ENCODE peak calls at places on chromosomes 2 and 18, in eight cellular contexts. C is PC-3; D is right cardiac atrium; T is stimulated activated CD8-positive, alpha-beta memory T cell treated with anti-CD3 and anti-CD28 coated beads, Interleukin-4, amount 100 ng/mL, for 48 hours; O is SJCRH30; U is right lobe of liver; N is SK-N-SH; X is MCF 10A. E is an unnamed sample.

GRCh38 chr2:192655916-192656315 is 461.2 kb upstream of the TMEFF2 start:
- DNase-seq in N (no peak), O (no peak), T (no peak), X (no peak), C (no peak), D (no peak), U (no peak), E (no peak)

GRCh38 chr2:40287815-40288214 is 164.1 kb downstream of the SLC8A1 start:
- DNase-seq in X (no peak), D (no peak), T (no peak), U (no peak), O (no peak), N (no peak), C (no peak), E (no peak)

GRCh38 chr2:127049927-127050802 is 56.8 kb downstream of the BIN1 start:
- DNase-seq in O (peak; percentile 75), U (peak; percentile 67), X (peak; percentile 53), T (peak; percentile 85), N (peak; percentile 96), D (peak; percentile 64), C (peak; percentile 54), E (peak; percentile 42)

GRCh38 chr2:14720319-14720718 is 87.8 kb downstream of the LRATD1 start:
- DNase-seq in U (no peak), D (no peak), T (no peak), O (peak; percentile 5), X (peak; percentile 51), N (no peak), C (peak; percentile 60), E (no peak)

GRCh38 chr2:203913947-203914346 is 22.6 kb upstream of the ICOS start:
- DNase-seq in T (no peak), C (no peak), N (no peak), D (no peak), O (peak; percentile 65), U (no peak), X (no peak), E (no peak)

GRCh38 chr2:86038291-86039081 is 67.2 kb downstream of the POLR1A start:
- DNase-seq in N (no peak), C (no peak), U (no peak), X (no peak), D (no peak), O (no peak), T (peak; percentile 77), E (peak; percentile 81)

GRCh38 chr2:213001285-213001910 is 150.0 kb downstream of the IKZF2 start:
- DNase-seq in C (no peak), X (peak; percentile 5), T (no peak), O (no peak), U (no peak), D (no peak), N (no peak), E (no peak)

GRCh38 chr2:7899923-7900322 is 781.9 kb upstream of the ID2 start:
- DNase-seq in X (no peak), U (no peak), O (no peak), N (no peak), T (no peak), D (no peak), C (no peak), E (no peak)

GRCh38 chr2:240149943-240150784 is 9.7 kb upstream of the OTOS start:
- DNase-seq in O (peak; percentile 70), T (peak; percentile 65), D (no peak), X (peak; percentile 50), N (peak; percentile 88), U (peak; percentile 44), C (peak; percentile 55), E (peak; percentile 7)

GRCh38 chr18:36697905-36698304 is 130.9 kb downstream of the TPGS2 start:
- DNase-seq in T (no peak), X (peak; percentile 93), O (no peak), D (no peak), N (no peak), U (no peak), C (peak; percentile 73), E (no peak)

GRCh38 chr2:150303281-150303680 is 184.2 kb downstream of the RND3 start:
- DNase-seq in T (no peak), O (no peak), U (no peak), N (no peak), D (no peak), X (no peak), C (no peak), E (no peak)

GRCh38 chr2:6863792-6864191 is 1.9 kb downstream of the CMPK2 start:
- DNase-seq in C (no peak), U (no peak), N (peak; percentile 14), O (peak; percentile 8), D (peak; percentile 45), X (no peak), T (no peak), E (no peak)

GRCh38 chr2:121532894-121533293 is 2.2 kb downstream of the RNU4ATAC start:
- DNase-seq in C (peak; percentile 47), T (no peak), X (no peak), N (no peak), O (peak; percentile 25), U (no peak), D (no peak), E (no peak)

GRCh38 chr2:208280933-208281332 is 14.9 kb downstream of the PIKFYVE start:
- DNase-seq in T (no peak), U (no peak), D (no peak), C (peak; percentile 13), O (no peak), X (no peak), N (no peak), E (no peak)

GRCh38 chr2:60526623-60527022 is 26.8 kb downstream of the BCL11A start:
- DNase-seq in N (no peak), O (no peak), C (no peak), D (no peak), U (no peak), X (no peak), T (no peak), E (no peak)

GRCh38 chr2:219829968-219830738 is 202.7 kb downstream of the SLC4A3 start:
- DNase-seq in N (no peak), C (no peak), D (no peak), O (no peak), U (no peak), T (no peak), X (no peak), E (no peak)

GRCh38 chr2:169664978-169665930 is 29.0 kb downstream of the CFAP210 start:
- DNase-seq in T (no peak), O (no peak), C (no peak), D (no peak), X (no peak), N (no peak), U (no peak), E (no peak)

GRCh38 chr2:211611061-211611518 is 927.5 kb downstream of the ERBB4 start:
- DNase-seq in X (no peak), D (no peak), U (no peak), O (peak; percentile 10), T (no peak), C (no peak), N (no peak), E (no peak)

GRCh38 chr2:111005307-111005706 is 115.4 kb upstream of the BCL2L11 start:
- DNase-seq in C (no peak), D (no peak), O (no peak), X (no peak), U (no peak), T (no peak), N (no peak), E (no peak)

GRCh38 chr18:12056034-12056883 is 37.4 kb upstream of the ANKRD62 start:
- DNase-seq in C (no peak), T (no peak), X (no peak), O (no peak), U (no peak), D (no peak), N (no peak), E (no peak)

GRCh38 chr2:160294339-160294803 is 94.3 kb upstream of the ITGB6 start:
- DNase-seq in C (peak; percentile 58), U (peak; percentile 61), O (no peak), T (peak; percentile 42), N (no peak), D (peak; percentile 78), X (peak; percentile 93), E (no peak)

E was measured in T-cell.